ENCODE peak calls at places on chromosomes 6 and 20, in five cellular contexts. L is T-helper 2 cell; G is heart right ventricle; O is activated naive CD8-positive, alpha-beta T cell treated with anti-CD3 and anti-CD28 coated beads for 36 hours; N is H7. I is an unnamed sample.

GRCh38 chr6:147642458-147642857 is 134.0 kb downstream of the SAMD5 start:
- DNase-seq in L (no peak), N (no peak), O (no peak), G (no peak), I (peak; percentile 70)

GRCh38 chr20:62214067-62214466 is 6.0 kb downstream of the HRH3 start:
- DNase-seq in O (no peak), L (no peak), N (no peak), G (no peak), I (no peak)

GRCh38 chr6:166058064-166058739 is 109.4 kb downstream of the TBXT start:
- DNase-seq in O (no peak), L (no peak), G (peak; percentile 50), N (no peak), I (peak; percentile 71)

GRCh38 chr6:132147530-132148011 is 196.4 kb upstream of the CCN2 start:
- DNase-seq in G (peak; percentile 14), O (no peak), L (no peak), N (no peak), I (peak; percentile 78)

GRCh38 chr6:117498159-117498558 is 15.7 kb downstream of the DCBLD1 start:
- DNase-seq in N (no peak), O (no peak), G (no peak), L (no peak), I (peak; percentile 67)

GRCh38 chr20:47304287-47304686 is 52.2 kb downstream of the ZMYND8 start:
- DNase-seq in L (no peak), O (no peak), N (no peak), G (no peak), I (no peak)

GRCh38 chr20:53937929-53938367 is 132.4 kb downstream of the BCAS1 start:
- DNase-seq in L (no peak), G (no peak), N (no peak), O (no peak), I (no peak)

GRCh38 chr6:45586216-45587171 is 208.8 kb upstream of the SUPT3H start:
- DNase-seq in N (peak; percentile 17), O (peak; percentile 42), L (peak; percentile 50), G (no peak), I (no peak)

GRCh38 chr6:135686784-135687301 is 164.7 kb upstream of the PDE7B start:
- DNase-seq in L (no peak), G (no peak), O (no peak), N (no peak), I (no peak)

GRCh38 chr6:35643162-35643535 is 45.6 kb downstream of the FKBP5 start:
- DNase-seq in O (no peak), L (no peak), N (no peak), G (no peak), I (no peak)

GRCh38 chr20:23142162-23143050 is 56.3 kb upstream of the CD93 start:
- DNase-seq in L (no peak), G (no peak), O (peak; percentile 7), N (no peak), I (no peak)

GRCh38 chr6:74568851-74569250 is 637.0 kb downstream of the COL12A1 start:
- DNase-seq in N (no peak), O (no peak), L (no peak), G (no peak), I (no peak)

GRCh38 chr20:6173481-6173880 is 50.7 kb upstream of the FERMT1 start:
- DNase-seq in G (no peak), N (no peak), O (no peak), L (no peak), I (no peak)

GRCh38 chr6:154197176-154197850 is 158.3 kb downstream of the OPRM1 start:
- DNase-seq in L (no peak), G (no peak), O (no peak), N (no peak), I (peak; percentile 42)

GRCh38 chr20:8766868-8767390 is 302.0 kb upstream of the PLCB4 start:
- DNase-seq in G (no peak), O (no peak), N (no peak), L (no peak), I (no peak)

GRCh38 chr6:136549359-136550044 is 720 bp downstream of the MAP7 start:
- DNase-seq in G (no peak), N (no peak), L (no peak), O (peak; percentile 1), I (peak; percentile 34)

I was measured in astrocyte of the hippocampus.